ENCODE peak calls at places on chromosome 16, in six cellular contexts. T is RWPE1, A is GM23338, V is omental fat pad, F is K562, J is activated B cell treated with CpG ODN at 0.5 μM for 24 hours. I is an unnamed sample.

GRCh38 chr16:1773703-1774455 is 945 bp upstream of the MRPS34 start:
- DNase-seq in T (peak), V (no peak), J (no peak), A (no peak), F (no peak), I (peak)

GRCh38 chr16:71885261-71885650 is 1.3 kb upstream of the ZNF821 start:
- DNase-seq in V (no peak), F (no peak), A (no peak), J (no peak), T (no peak), I (no peak)

GRCh38 chr16:24834459-24835335 is 11.1 kb upstream of the SLC5A11 start:
- DNase-seq in V (no peak), A (peak), F (peak), T (peak), J (no peak), I (peak)

GRCh38 chr16:89722392-89723278 is 1.3 kb downstream of the ZNF276 start:
- DNase-seq in T (peak), V (no peak), A (peak), F (no peak), J (no peak), I (peak)

GRCh38 chr16:3645504-3646347 is 8.8 kb upstream of the DNASE1 start:
- DNase-seq in F (peak), A (peak), T (no peak), V (no peak), J (peak), I (no peak)

GRCh38 chr16:48383204-48383876 is 1.9 kb downstream of the SIAH1 start:
- DNase-seq in A (no peak), F (no peak), J (no peak), V (no peak), T (no peak), I (no peak)

GRCh38 chr16:21611178-21611545 is 11.8 kb downstream of the METTL9 start:
- DNase-seq in F (no peak), A (no peak), T (no peak), V (no peak), J (no peak), I (peak)

GRCh38 chr16:58678716-58679115 is 5.9 kb downstream of the SLC38A7 start:
- DNase-seq in T (no peak), F (no peak), J (no peak), V (no peak), A (no peak), I (peak)

DNA sequence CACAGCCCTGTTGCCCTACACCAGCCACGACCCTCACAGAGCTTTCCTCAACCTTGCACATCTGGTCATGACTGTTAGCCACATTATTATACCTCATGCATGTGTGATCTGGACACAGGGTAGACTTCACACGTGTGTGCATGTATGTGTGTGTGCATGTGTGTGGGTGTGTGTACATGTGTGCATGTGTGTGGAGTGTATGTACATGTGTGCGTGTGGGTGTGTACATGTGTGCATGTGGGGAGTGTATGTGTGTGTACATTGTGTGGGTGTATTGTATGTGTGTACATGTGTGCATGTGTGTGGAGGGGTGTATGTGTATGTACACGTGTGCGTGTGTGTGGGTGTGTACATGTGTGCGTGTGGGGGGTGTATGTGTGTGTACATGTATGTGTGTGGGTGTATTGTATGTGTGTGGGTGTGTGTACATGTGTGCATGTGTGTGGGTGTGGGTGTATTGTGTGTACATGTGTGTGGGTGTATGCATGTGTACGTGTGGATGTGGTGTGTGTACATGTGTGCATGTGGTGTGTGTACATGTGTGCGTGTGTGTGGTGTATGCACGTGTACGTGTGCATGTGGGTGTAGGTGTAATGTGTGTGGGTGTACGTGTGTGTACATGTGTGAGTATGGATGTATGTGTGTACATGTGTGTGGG is 130.2 kb downstream of the C16orf95 start:
- DNase-seq in V (no peak), J (no peak), T (no peak), F (no peak), A (no peak), I (no peak)
- TF ChIP-seq CTCF in V (no peak), J (no peak), T (no peak), F (no peak), A (no peak), I (no peak)

DNA sequence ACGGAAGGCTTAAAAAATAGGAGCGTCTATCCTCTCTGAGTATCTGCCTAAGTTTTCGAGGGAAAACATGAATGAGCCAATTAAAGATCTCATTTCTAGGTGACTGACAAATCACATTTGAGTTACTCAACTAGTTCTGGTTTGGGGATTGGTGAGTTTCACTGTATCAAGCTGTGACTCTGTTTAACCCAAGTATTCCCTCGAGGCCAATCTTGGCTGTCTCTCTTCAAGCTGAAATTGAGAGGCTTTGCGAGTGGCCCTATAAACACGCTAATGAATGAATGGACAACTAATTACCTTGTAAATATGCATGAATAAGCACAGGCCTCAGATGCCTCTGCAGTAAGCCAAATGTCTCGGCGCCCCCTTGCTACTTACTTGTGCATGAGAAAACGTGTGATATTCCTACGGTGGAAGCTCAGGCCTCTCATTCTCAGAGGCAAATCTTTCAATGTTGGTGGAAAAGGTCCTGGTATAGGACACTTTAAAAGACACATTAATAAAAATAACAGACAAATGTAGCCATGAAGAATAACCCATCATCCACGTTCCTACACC is 450.2 kb upstream of the PSMD7 start:
- DNase-seq in V (no peak), T (no peak), A (peak), J (no peak), F (no peak), I (no peak)
- TF ChIP-seq CTCF in V (no peak), T (no peak), A (peak), J (no peak), F (peak), I (no peak)

DNA sequence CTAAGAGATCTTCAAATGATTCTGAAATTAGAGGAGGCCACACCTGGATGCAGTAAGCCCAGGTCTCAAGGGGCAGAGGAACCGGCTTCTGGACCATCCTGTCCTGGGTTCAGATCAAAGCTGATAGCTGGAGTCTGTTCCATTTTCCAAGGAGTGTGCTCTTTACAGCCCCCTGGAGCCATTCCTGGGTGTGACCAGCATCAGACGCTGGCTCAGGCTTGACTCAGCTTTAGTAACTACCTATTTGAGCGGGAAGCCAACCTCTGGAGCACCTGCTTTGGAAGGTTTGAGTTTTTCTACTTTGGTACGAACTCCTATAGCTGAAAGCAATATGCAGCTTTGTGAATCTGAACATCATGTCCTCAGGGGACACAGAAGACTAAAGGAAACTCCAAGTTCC is 12.9 kb upstream of the BBS2 start:
- DNase-seq in T (peak), V (no peak), F (no peak), J (no peak), A (peak), I (no peak)
- TF ChIP-seq CTCF in T (no peak), V (no peak), F (peak), J (no peak), A (peak), I (no peak)

GRCh38 chr16:74718140-74718539 is 17.5 kb upstream of the MLKL start:
- DNase-seq in T (no peak), F (no peak), V (no peak), J (no peak), A (no peak), I (no peak)

GRCh38 chr16:74716355-74716754 is 15.7 kb upstream of the MLKL start:
- DNase-seq in J (no peak), T (no peak), V (no peak), A (no peak), F (no peak), I (no peak)

GRCh38 chr16:74717367-74717766 is 16.7 kb upstream of the MLKL start:
- DNase-seq in V (no peak), F (no peak), T (no peak), J (no peak), A (no peak), I (no peak)

GRCh38 chr16:74720579-74720978 is 19.9 kb upstream of the MLKL start:
- DNase-seq in F (no peak), A (no peak), T (no peak), V (no peak), J (no peak), I (no peak)

DNA sequence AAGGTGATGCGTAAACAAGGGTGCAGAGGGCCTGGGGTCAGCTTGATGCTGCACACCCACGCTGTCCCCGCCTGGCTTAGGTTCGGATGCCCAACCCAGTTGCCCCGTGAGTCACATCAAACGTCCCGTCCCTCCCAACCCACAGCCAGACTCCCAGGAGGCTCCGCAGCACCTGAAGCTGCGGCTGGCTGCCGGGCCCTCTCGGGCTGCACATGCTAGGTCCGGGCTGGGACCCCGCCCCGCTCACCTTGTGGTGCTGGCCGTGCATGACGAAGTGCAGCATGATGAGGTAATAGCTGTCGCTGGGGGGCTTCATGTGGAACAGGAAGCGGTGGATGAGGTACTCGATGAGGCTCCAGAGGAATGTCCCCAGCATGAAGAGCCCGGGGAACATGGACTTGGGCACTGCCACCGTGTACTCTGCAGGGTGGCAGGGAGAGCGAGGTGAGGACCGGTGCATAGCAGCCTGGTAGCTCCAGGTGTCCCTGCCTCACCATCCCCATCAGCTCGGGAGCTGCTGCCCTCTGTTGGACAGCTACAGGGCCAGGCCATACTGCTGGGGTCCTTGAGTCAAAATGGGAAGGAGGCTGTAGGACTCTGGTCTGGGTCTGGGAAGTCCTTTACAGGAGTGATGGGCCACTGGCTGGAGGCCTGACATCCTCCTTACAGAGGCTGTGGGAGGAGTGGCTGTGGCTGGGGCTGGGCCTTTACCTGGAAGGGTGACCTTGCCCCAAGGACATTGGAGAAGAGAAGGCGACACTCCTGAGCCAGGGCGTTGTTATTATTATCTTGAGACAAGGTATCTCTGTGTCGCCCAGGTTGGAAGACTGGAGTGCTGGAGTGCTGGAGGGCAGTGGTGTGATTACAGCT is 18.3 kb upstream of the MLKL start:
- DNase-seq in V (no peak), J (no peak), A (no peak), F (no peak), T (no peak), I (no peak)
- TF ChIP-seq CTCF in V (no peak), J (no peak), A (peak), F (peak), T (no peak), I (no peak)

GRCh38 chr16:30658731-30659506 is 688 bp downstream of the FBRS start:
- DNase-seq in A (peak), J (peak), F (peak), T (peak), V (peak), I (peak)
- TF ChIP-seq CTCF in A (peak), J (no peak), F (peak), T (peak), V (no peak), I (no peak)

DNA sequence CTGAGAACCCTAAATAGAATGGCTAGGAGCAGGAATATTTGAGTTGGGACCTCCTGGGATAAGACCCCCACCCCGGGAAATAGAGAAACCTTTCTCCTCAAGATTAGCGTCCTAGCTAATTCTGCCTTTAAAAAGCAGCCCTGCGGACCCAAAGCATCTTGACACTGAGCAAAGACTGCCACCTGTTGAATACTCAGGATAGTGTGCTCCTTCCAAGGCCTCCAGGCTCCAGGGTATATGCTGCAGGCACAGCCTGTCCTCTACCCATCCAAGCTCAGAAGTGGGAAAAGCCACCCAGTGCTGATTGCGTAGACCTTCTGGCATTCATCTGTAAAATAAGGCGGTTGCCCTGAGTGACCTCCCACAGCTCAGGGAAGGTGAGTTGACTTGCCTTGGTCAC is 456.2 kb upstream of the DYNLRB2 start:
- DNase-seq in A (peak), T (peak), V (no peak), F (peak), J (no peak), I (peak)
- TF ChIP-seq CTCF in A (peak), T (peak), V (peak), F (peak), J (no peak), I (peak)

I was measured in MCF 10A.